ENCODE peak calls at places on chromosomes 1 and 21, in seven cellular contexts. O is left lung, Z is right lobe of liver, G is MM.1S, D is HFFc6, H is A673, W is neural progenitor cell. N is an unnamed sample.

GRCh38 chr1:71438626-71439025 is 357.8 kb upstream of the ZRANB2 start:
- DNase-seq in O (no peak), Z (no peak), G (peak), D (no peak), H (no peak), W (no peak), N (no peak)

GRCh38 chr1:4602536-4603316 is 51.7 kb upstream of the AJAP1 start:
- DNase-seq in O (no peak), Z (no peak), G (no peak), D (no peak), H (no peak), W (no peak), N (no peak)

GRCh38 chr1:155976062-155976912 is 2.1 kb downstream of the ARHGEF2 start:
- DNase-seq in O (peak), Z (peak), G (peak), D (peak), H (peak), W (peak), N (no peak)

GRCh38 chr1:26627959-26628358 is 67.9 kb upstream of the ARID1A start:
- DNase-seq in O (no peak), Z (no peak), G (no peak), D (no peak), H (no peak), W (no peak), N (no peak)

GRCh38 chr1:160161965-160162705 is 10.7 kb downstream of the ATP1A4 start:
- DNase-seq in O (no peak), Z (no peak), G (no peak), D (no peak), H (no peak), W (peak), N (no peak)

GRCh38 chr1:150126811-150127210 is 22.9 kb upstream of the PLEKHO1 start:
- DNase-seq in O (no peak), Z (no peak), G (no peak), D (no peak), H (no peak), W (no peak), N (no peak)

GRCh38 chr1:1435094-1435903 is at the start of gene VWA1:
- DNase-seq in O (peak), Z (peak), G (no peak), D (no peak), H (peak), W (peak), N (peak)

GRCh38 chr1:204224655-204225054 is 10.9 kb upstream of the GOLT1A start:
- DNase-seq in O (no peak), Z (no peak), G (no peak), D (peak), H (no peak), W (no peak), N (no peak)

GRCh38 chr1:239976130-239976968 is 115.3 kb upstream of the FMN2 start:
- DNase-seq in O (no peak), Z (peak), G (peak), D (peak), H (peak), W (peak), N (peak)

GRCh38 chr21:40118527-40118926 is 251.3 kb downstream of the PCP4 start:
- DNase-seq in O (no peak), Z (no peak), G (no peak), D (no peak), H (no peak), W (no peak), N (no peak)

GRCh38 chr1:226938903-226939438 is 1.1 kb upstream of the COQ8A start:
- DNase-seq in O (no peak), Z (no peak), G (peak), D (peak), H (no peak), W (no peak), N (no peak)

GRCh38 chr1:8871539-8871935 is 6.9 kb downstream of the ENO1 start:
- DNase-seq in O (no peak), Z (peak), G (no peak), D (no peak), H (no peak), W (no peak), N (no peak)
- TF ChIP-seq CTCF in O (no peak), Z (peak), G (peak), D (peak), H (peak), W (peak), N (peak)

GRCh38 chr1:12594966-12595838 is 22.8 kb downstream of the DHRS3 start:
- DNase-seq in O (peak), Z (no peak), G (no peak), D (no peak), H (no peak), W (peak), N (no peak)

GRCh38 chr1:12595839-12596821 is 21.9 kb downstream of the DHRS3 start:
- DNase-seq in O (peak), Z (peak), G (no peak), D (peak), H (no peak), W (peak), N (peak)

GRCh38 chr1:12593621-12594066 is 24.4 kb downstream of the DHRS3 start:
- DNase-seq in O (no peak), Z (peak), G (no peak), D (no peak), H (no peak), W (no peak), N (no peak)

GRCh38 chr1:12592496-12592895 is 25.5 kb downstream of the DHRS3 start:
- DNase-seq in O (no peak), Z (no peak), G (no peak), D (no peak), H (no peak), W (peak), N (no peak)

DNA sequence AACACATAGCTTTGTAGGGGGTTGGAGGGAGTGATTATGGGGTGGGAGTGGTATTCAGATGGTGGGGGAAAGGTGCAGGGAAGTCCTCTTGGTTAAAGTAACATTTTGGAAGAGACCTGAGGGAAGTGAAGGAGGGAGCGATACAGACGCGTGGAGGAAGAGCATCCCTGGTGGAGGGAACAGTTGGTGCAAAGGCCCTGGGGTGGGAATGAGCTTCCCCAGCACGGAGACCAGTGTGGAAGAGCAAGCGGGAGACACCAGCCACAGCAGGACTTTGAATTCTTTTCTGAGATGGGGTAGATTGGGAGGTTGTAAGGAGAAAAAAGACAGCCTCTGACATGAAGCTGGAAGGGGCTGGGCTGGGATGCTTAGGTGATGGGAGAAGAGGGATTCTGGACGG is 23.5 kb downstream of the DHRS3 start:
- DNase-seq in O (no peak), Z (no peak), G (no peak), D (no peak), H (no peak), W (no peak), N (no peak)
- TF ChIP-seq CTCF in O (no peak), Z (no peak), G (no peak), D (peak), H (no peak), W (no peak), N (no peak)

GRCh38 chr1:18599704-18600103 is 30.9 kb upstream of the PAX7 start:
- DNase-seq in O (no peak), Z (no peak), G (no peak), D (no peak), H (no peak), W (no peak), N (no peak)
- TF ChIP-seq CTCF in O (no peak), Z (no peak), G (no peak), D (peak), H (no peak), W (peak), N (no peak)

DNA sequence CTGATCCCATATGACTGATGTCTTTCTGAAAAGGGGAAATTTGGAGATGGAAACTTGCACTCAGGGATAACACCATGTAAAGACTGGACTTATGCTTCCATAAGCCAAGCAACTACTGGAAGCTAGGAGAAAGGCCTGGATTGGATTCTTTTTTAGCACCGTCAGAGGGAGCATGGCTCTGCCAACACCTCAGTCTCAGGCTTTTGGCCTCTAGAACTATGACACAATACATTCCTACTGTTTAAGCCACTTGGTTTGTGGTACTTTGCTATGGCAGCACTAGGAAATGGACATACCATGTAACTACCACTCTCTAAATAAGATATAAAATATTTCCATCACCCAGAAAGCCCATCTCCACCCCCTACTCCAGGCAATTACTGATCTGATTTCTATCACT is 139.7 kb downstream of the CYYR1 start:
- DNase-seq in O (no peak), Z (no peak), G (no peak), D (peak), H (no peak), W (no peak), N (no peak)
- TF ChIP-seq CTCF in O (no peak), Z (no peak), G (no peak), D (no peak), H (no peak), W (no peak), N (no peak)

GRCh38 chr1:206505702-206506375 is 1.5 kb upstream of the RASSF5 start:
- DNase-seq in O (peak), Z (no peak), G (no peak), D (peak), H (no peak), W (no peak), N (no peak)
- TF ChIP-seq CTCF in O (peak), Z (peak), G (peak), D (peak), H (peak), W (peak), N (peak)

GRCh38 chr1:33623811-33624210 is 151.4 kb downstream of the ZSCAN20 start:
- DNase-seq in O (no peak), Z (no peak), G (no peak), D (no peak), H (no peak), W (no peak), N (no peak)

GRCh38 chr1:33626801-33627200 is 154.4 kb downstream of the ZSCAN20 start:
- DNase-seq in O (no peak), Z (no peak), G (no peak), D (no peak), H (no peak), W (no peak), N (no peak)

GRCh38 chr1:33624261-33624990 is 152.0 kb downstream of the ZSCAN20 start:
- DNase-seq in O (no peak), Z (no peak), G (no peak), D (no peak), H (no peak), W (no peak), N (no peak)

DNA sequence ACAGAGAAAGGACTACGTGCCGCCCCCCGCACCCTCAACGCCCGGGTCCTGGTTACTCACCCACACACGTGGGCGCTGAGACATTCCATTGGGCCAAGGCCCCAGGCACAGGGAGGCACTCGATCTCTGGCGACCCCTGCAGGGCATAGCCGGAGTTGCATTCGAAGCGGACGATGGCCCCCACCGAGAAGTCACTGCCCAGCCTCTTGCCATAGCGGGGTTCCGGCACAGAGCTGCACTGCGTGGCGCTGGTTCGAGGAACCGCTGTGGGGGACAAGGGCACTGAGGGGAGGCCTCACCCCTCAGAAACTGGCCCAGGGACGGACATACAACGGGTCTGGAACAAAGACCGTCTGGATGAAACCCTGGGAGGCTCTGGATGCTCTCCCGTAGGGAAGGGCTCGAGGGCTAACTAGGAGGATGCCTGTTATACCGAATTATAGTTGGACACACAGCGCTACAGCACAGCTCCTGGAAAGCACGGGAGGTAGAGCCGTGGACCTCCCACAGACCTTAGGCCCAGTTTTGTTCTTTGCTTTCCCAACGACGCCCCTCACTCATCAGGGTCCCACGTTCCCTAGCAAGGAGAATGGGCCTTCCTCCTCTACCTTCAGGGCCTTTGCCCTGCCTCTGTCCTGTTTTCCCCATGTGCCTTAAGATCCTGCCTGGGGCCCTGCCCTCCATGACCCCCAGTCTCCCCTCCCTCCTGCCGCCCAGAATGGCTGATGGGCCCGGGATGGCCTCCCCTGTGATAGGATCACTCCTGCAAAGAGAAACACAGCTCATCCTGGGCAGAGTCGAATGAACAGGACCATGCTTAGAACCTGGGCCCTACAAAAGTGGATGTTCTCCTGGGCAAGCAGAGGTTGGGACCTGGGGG is 152.8 kb downstream of the ZSCAN20 start:
- DNase-seq in O (no peak), Z (no peak), G (peak), D (no peak), H (peak), W (no peak), N (no peak)
- TF ChIP-seq CTCF in O (peak), Z (no peak), G (peak), D (peak), H (peak), W (peak), N (no peak)

DNA sequence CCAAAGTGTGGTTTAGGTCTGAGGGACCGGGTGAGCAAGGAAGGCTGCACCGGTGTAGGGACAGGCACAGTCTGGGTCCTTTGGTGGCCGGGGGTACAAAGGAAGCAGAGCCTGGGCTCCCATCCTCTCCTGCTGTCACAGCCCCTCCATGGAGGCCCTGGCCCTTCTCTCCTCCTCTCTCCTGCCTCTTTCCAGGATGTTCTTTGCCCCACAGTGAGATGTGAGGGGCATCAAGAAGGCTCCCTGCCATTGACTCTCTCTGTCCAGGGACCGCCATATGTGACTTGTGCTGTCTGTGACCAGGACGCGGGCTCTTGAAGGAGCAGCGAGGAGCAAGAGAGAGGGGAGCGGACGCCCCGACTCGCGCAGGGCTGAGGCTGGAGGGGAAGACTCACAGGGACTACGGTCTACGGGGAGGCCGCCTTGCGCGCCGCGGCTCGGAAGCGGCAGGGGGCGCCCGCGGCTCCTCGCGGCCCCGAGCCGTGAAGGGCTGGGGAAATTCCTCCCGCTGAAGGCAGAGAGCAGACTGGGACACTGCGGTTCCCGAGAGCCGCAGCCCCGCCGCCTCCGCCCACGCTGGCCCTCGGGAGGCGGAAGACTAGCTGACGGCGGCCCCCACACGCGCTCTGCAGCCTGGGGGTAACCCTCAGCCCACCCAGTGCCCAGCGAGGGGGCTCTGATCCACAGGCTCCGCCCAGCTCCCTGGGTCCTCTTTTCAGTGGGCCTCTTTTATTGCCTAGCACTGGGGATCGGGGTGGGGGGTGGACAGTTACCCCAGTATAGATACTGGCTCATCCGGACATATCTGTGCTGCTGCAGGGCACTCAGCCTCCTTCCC is 40.8 kb downstream of the MAB21L3 start:
- DNase-seq in O (peak), Z (peak), G (peak), D (peak), H (peak), W (peak), N (peak)
- TF ChIP-seq CTCF in O (peak), Z (peak), G (peak), D (peak), H (peak), W (peak), N (peak)

N was measured in adrenal gland.